ENCODE peak calls at places on chromosomes 5 and 9, in ten cellular contexts. Y is GM20000, K is A549, R is tibial nerve, N is left ventricle myocardium inferior, J is GM13977, O is dorsolateral prefrontal cortex, E is endothelial cell, U is retinal pigment epithelial cell, W is foreskin fibroblast. H is an unnamed sample.

GRCh38 chr9:16223074-16223871 is 647.2 kb downstream of the BNC2 start:
- DNase-seq in Y (no peak), K (peak; percentile 71), R (no peak), N (no peak), J (no peak), O (no peak), E (no peak), U (no peak), W (no peak), H (no peak)

GRCh38 chr5:134874831-134875655 is 872 bp downstream of the TXNDC15 start:
- DNase-seq in Y (peak; percentile 59), K (peak; percentile 75), R (peak; percentile 76), N (peak; percentile 66), J (peak; percentile 52), O (peak; percentile 76), E (peak; percentile 12), U (no peak), W (peak; percentile 81), H (peak; percentile 35)

GRCh38 chr9:108217601-108218190 is 638.1 kb downstream of the ACTL7B start:
- DNase-seq in Y (no peak), K (no peak), R (no peak), N (no peak), J (no peak), O (no peak), E (no peak), U (no peak), W (no peak), H (no peak)

GRCh38 chr5:137395011-137395755 is 103.9 kb downstream of the SPOCK1 start:
- DNase-seq in Y (no peak), K (no peak), R (no peak), N (no peak), J (no peak), O (no peak), E (no peak), U (peak; percentile 56), W (peak; percentile 10), H (no peak)

GRCh38 chr5:6820851-6821479 is 107.7 kb downstream of the TENT4A start:
- DNase-seq in Y (peak; percentile 55), K (peak; percentile 60), R (no peak), N (no peak), J (peak; percentile 68), O (no peak), E (peak; percentile 78), U (no peak), W (no peak), H (no peak)

GRCh38 chr5:150587830-150588494 is 52.5 kb upstream of the SYNPO start:
- DNase-seq in Y (no peak), K (no peak), R (no peak), N (no peak), J (no peak), O (no peak), E (no peak), U (no peak), W (no peak), H (no peak)

GRCh38 chr5:160747963-160748362 is 104.0 kb downstream of the ATP10B start:
- DNase-seq in Y (no peak), K (no peak), R (no peak), N (no peak), J (no peak), O (no peak), E (no peak), U (no peak), W (no peak), H (no peak)

GRCh38 chr9:112299514-112299913 is 33.9 kb downstream of the PTBP3 start:
- DNase-seq in Y (no peak), K (peak; percentile 61), R (no peak), N (no peak), J (no peak), O (no peak), E (no peak), U (no peak), W (peak; percentile 19), H (no peak)

GRCh38 chr9:77945798-77946197 is 85.8 kb downstream of the GNAQ start:
- DNase-seq in Y (no peak), K (no peak), R (no peak), N (no peak), J (no peak), O (no peak), E (no peak), U (no peak), W (no peak), H (no peak)

GRCh38 chr9:77943053-77943452 is 88.6 kb downstream of the GNAQ start:
- DNase-seq in Y (no peak), K (no peak), R (no peak), N (no peak), J (no peak), O (no peak), E (no peak), U (no peak), W (no peak), H (no peak)

GRCh38 chr9:77946969-77947368 is 84.6 kb downstream of the GNAQ start:
- DNase-seq in Y (no peak), K (no peak), R (no peak), N (no peak), J (no peak), O (no peak), E (no peak), U (no peak), W (no peak), H (no peak)

GRCh38 chr9:77939149-77939668 is 92.4 kb downstream of the GNAQ start:
- DNase-seq in Y (no peak), K (no peak), R (no peak), N (no peak), J (no peak), O (no peak), E (no peak), U (no peak), W (no peak), H (no peak)

DNA sequence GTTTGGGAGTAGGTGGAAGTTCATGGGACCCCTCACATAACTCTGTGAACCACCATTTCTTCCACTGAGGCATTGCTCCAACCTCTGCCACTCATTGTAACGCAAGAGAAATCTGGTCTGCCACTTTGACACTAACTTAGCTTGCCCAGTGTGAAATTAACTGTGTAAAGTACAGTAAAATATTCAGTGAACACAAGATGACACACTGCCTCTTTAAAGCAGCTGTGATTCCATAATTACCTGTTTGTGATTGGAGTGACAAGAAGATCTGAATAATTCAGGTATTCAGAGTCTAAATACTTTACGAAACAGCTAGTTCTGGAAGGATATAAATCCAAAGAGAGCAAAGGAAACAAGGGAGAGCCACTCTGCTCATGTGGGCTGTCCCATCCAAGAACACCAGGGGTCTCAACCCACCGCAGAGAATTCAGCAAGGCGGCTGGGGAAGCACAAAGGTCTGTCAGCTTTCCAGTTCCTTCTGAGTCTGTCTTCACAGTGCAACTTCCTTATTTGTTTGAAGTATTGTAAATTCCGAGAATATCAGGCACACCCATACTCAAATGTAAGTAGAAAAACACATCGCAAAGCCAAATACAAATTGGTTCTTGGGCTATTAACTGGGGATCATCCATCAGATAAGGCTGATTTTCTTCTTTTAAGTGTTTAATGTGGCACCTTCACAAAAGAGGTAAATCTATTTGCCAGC is 86.9 kb downstream of the GNAQ start:
- DNase-seq in Y (no peak), K (peak; percentile 13), R (no peak), N (no peak), J (no peak), O (no peak), E (peak; percentile 49), U (no peak), W (no peak), H (no peak)
- TF ChIP-seq CTCF in Y (no peak), K (no peak), R (no peak), N (peak; percentile 42), J (no peak), O (peak; percentile 15), E (no peak), U (no peak), W (no peak), H (no peak)

DNA sequence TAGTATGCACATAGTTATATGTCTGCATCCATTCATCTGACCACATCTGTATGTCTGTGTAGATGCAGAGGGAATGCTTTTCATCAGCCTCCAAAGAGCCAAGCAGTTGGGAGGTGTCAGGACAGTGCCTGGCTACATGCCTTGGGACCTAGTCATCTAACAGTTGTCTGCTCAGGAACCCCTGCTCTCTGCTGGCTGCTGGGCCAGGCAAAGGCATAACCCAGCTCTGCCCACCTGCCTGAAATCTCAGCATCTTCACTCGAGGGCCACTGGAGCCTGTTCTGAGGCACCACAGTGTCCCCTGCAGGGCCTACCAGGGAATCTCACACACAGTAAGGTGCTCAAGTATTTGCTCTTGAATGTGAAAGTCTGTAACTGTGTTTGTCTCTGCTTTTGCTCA is 3.7 kb downstream of the C9orf50 start:
- DNase-seq in Y (no peak), K (peak; percentile 86), R (no peak), N (no peak), J (no peak), O (no peak), E (no peak), U (no peak), W (peak; percentile 74), H (no peak)
- TF ChIP-seq CTCF in Y (peak; percentile 18), K (peak; percentile 89), R (no peak), N (peak; percentile 41), J (peak; percentile 49), O (peak; percentile 34), E (peak; percentile 33), U (peak; percentile 84), W (peak; percentile 72), H (no peak)

GRCh38 chr5:77280036-77280435 is 69.6 kb downstream of the PDE8B start:
- DNase-seq in Y (no peak), K (no peak), R (no peak), N (no peak), J (no peak), O (no peak), E (no peak), U (no peak), W (no peak), H (no peak)

GRCh38 chr5:77281969-77282336 is 71.5 kb downstream of the PDE8B start:
- DNase-seq in Y (no peak), K (no peak), R (no peak), N (no peak), J (no peak), O (no peak), E (no peak), U (no peak), W (no peak), H (no peak)

GRCh38 chr5:77282337-77283027 is 72.0 kb downstream of the PDE8B start:
- DNase-seq in Y (no peak), K (peak; percentile 23), R (no peak), N (no peak), J (no peak), O (no peak), E (no peak), U (no peak), W (peak; percentile 91), H (no peak)

DNA sequence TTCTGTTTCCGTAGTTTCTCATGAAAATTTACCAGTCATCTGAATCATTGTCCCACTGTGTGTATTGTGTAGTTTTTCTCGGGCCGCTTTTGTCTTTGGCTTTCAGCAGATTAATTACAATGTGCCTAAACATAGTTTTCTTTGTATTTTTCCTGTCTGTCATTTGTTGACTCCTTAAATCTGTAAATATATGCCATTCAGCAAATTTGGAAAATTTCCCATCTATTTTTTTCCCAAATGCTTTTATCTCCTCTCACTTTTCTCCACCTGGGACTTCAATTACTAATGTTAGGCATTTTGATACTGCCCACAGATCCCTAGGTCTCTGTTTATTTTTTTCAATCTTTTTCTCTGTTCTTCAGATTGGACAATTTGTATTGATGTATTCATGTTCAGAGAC is 75.0 kb downstream of the PDE8B start:
- DNase-seq in Y (no peak), K (no peak), R (no peak), N (no peak), J (no peak), O (no peak), E (no peak), U (no peak), W (no peak), H (no peak)
- TF ChIP-seq CTCF in Y (no peak), K (no peak), R (no peak), N (no peak), J (no peak), O (no peak), E (no peak), U (no peak), W (no peak), H (no peak)

DNA sequence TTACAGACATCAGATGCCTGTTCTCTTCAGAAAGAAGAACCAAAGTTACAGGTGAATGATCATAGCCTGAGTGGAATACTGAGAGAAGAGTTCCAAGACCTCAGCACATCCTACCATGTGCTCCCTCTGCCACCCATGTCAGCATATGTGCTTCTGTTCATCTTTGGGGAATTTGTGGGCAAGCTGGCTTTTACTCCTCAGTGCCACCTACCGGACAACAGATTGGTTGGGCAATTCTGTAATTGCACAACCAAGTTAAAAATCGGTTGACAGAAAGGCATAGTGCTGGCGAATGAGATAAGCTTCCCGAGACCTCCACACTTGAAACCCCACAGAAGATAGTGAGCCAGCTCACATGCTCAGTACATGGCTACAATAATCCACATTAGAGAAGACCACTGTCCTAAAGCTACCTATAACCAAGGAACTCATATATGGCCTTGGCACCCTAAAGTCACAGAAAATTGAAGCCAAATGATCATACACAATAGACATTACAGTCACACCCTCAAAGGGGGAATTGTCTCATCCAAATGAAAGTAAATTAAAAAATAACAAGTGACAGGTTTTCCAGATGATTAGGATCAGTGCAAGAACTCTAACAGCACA is 1238.0 kb upstream of the NUDT12 start:
- DNase-seq in Y (no peak), K (peak; percentile 30), R (no peak), N (no peak), J (peak; percentile 2), O (no peak), E (peak; percentile 30), U (no peak), W (no peak), H (no peak)
- TF ChIP-seq CTCF in Y (peak; percentile 40), K (peak; percentile 20), R (no peak), N (no peak), J (peak; percentile 55), O (no peak), E (peak; percentile 59), U (peak; percentile 10), W (no peak), H (no peak)